ENCODE peak calls at places on chromosomes 11 and 22, in four cellular contexts. U, Q, O and E are unnamed samples.

GRCh38 chr11:47768090-47768620 is 1.0 kb upstream of the FNBP4 start:
- DNase-seq in U (no peak), Q (peak; percentile 88), O (peak; percentile 68), E (peak; percentile 17)

GRCh38 chr11:2791521-2792375 is 92.0 kb upstream of the KCNQ1OT1 start:
- DNase-seq in U (no peak), Q (peak; percentile 75), O (no peak), E (no peak)

GRCh38 chr22:50678651-50679521 is 6.3 kb downstream of the SHANK3 start:
- DNase-seq in U (no peak), Q (no peak), O (no peak), E (no peak)

GRCh38 chr11:121703166-121703565 is 250.4 kb upstream of the SORL1-AS1 start:
- DNase-seq in U (no peak), Q (no peak), O (no peak), E (no peak)

GRCh38 chr11:97739892-97740782 is 1280.6 kb upstream of the CNTN5 start:
- DNase-seq in U (no peak), Q (peak; percentile 18), O (no peak), E (no peak)

GRCh38 chr22:37904572-37905533 is 1.2 kb upstream of the MICALL1 start:
- DNase-seq in U (no peak), Q (no peak), O (peak; percentile 58), E (no peak)

GRCh38 chr11:1256257-1257045 is 33.6 kb downstream of the MUC5B start:
- DNase-seq in U (no peak), Q (no peak), O (no peak), E (no peak)

GRCh38 chr11:118792642-118793124 is 1.7 kb upstream of the DDX6 start:
- DNase-seq in U (peak; percentile 43), Q (peak; percentile 17), O (peak; percentile 100), E (peak; percentile 19)

GRCh38 chr22:25027959-25028840 is 75.7 kb downstream of the KIAA1671 start:
- DNase-seq in U (no peak), Q (no peak), O (no peak), E (no peak)

GRCh38 chr11:128235958-128236357 is 351.4 kb downstream of the ETS1 start:
- DNase-seq in U (no peak), Q (peak; percentile 83), O (no peak), E (no peak)